ENCODE peak calls at places on chromosomes 2 and 18, in four cellular contexts. One of them, this sample, is unnamed.

GRCh38 chr2:148989882-148990493 is 48.5 kb upstream of the LYPD6B start:
- DNase-seq in neural progenitor cell: peak; percentile 80
- DNase-seq in cardiac fibroblast: peak; percentile 91
- DNase-seq in activated CD4-positive, alpha-beta T cell treated with anti-CD3 and anti-CD28 coated beads for 48 hours: peak; percentile 60
- DNase-seq in this sample: peak; percentile 96

GRCh38 chr2:205885492-205886099 is 200.4 kb downstream of the INO80D start:
- DNase-seq in neural progenitor cell: peak; percentile 92
- DNase-seq in cardiac fibroblast: peak; percentile 80
- DNase-seq in activated CD4-positive, alpha-beta T cell treated with anti-CD3 and anti-CD28 coated beads for 48 hours: peak; percentile 83
- DNase-seq in this sample: peak; percentile 64

GRCh38 chr2:11533278-11534077 is at the start of gene GREB1:
- DNase-seq in neural progenitor cell: no peak
- DNase-seq in cardiac fibroblast: peak; percentile 9
- DNase-seq in activated CD4-positive, alpha-beta T cell treated with anti-CD3 and anti-CD28 coated beads for 48 hours: no peak
- DNase-seq in this sample: no peak

GRCh38 chr18:42929857-42930256 is 185.6 kb downstream of the RIT2 start:
- DNase-seq in neural progenitor cell: no peak
- DNase-seq in cardiac fibroblast: peak; percentile 76
- DNase-seq in activated CD4-positive, alpha-beta T cell treated with anti-CD3 and anti-CD28 coated beads for 48 hours: no peak
- DNase-seq in this sample: no peak

GRCh38 chr2:96359310-96359709 is 23.7 kb downstream of the NCAPH start:
- DNase-seq in neural progenitor cell: no peak
- DNase-seq in cardiac fibroblast: no peak
- DNase-seq in activated CD4-positive, alpha-beta T cell treated with anti-CD3 and anti-CD28 coated beads for 48 hours: peak; percentile 21
- DNase-seq in this sample: no peak

GRCh38 chr2:98419977-98420725 is 24.5 kb upstream of the INPP4A start:
- DNase-seq in neural progenitor cell: no peak
- DNase-seq in cardiac fibroblast: peak; percentile 10
- DNase-seq in activated CD4-positive, alpha-beta T cell treated with anti-CD3 and anti-CD28 coated beads for 48 hours: no peak
- DNase-seq in this sample: no peak

GRCh38 chr2:11938196-11938595 is 191.8 kb downstream of the LPIN1 start:
- DNase-seq in neural progenitor cell: peak; percentile 10
- DNase-seq in cardiac fibroblast: peak; percentile 95
- DNase-seq in activated CD4-positive, alpha-beta T cell treated with anti-CD3 and anti-CD28 coated beads for 48 hours: no peak
- DNase-seq in this sample: no peak

GRCh38 chr2:167626301-167626700 is 621.1 kb downstream of the STK39 start:
- DNase-seq in neural progenitor cell: no peak
- DNase-seq in cardiac fibroblast: no peak
- DNase-seq in activated CD4-positive, alpha-beta T cell treated with anti-CD3 and anti-CD28 coated beads for 48 hours: no peak
- DNase-seq in this sample: peak; percentile 8

GRCh38 chr2:64114063-64114911 is 29.9 kb downstream of the PELI1 start:
- DNase-seq in neural progenitor cell: no peak
- DNase-seq in cardiac fibroblast: peak; percentile 59
- DNase-seq in activated CD4-positive, alpha-beta T cell treated with anti-CD3 and anti-CD28 coated beads for 48 hours: no peak
- DNase-seq in this sample: no peak

GRCh38 chr2:38836801-38837200 is 38.9 kb downstream of the DHX57 start:
- DNase-seq in neural progenitor cell: no peak
- DNase-seq in cardiac fibroblast: no peak
- DNase-seq in activated CD4-positive, alpha-beta T cell treated with anti-CD3 and anti-CD28 coated beads for 48 hours: peak; percentile 8
- DNase-seq in this sample: no peak

GRCh38 chr2:119809329-119810038 is 49.8 kb downstream of the PTPN4 start:
- DNase-seq in neural progenitor cell: no peak
- DNase-seq in cardiac fibroblast: peak; percentile 89
- DNase-seq in activated CD4-positive, alpha-beta T cell treated with anti-CD3 and anti-CD28 coated beads for 48 hours: no peak
- DNase-seq in this sample: no peak

GRCh38 chr18:54983041-54983686 is 23.9 kb upstream of the CCDC68 start:
- DNase-seq in neural progenitor cell: peak; percentile 68
- DNase-seq in cardiac fibroblast: peak; percentile 80
- DNase-seq in activated CD4-positive, alpha-beta T cell treated with anti-CD3 and anti-CD28 coated beads for 48 hours: no peak
- DNase-seq in this sample: peak; percentile 53

GRCh38 chr2:85905187-85905666 is 16.4 kb upstream of the ST3GAL5 start:
- DNase-seq in neural progenitor cell: peak; percentile 40
- DNase-seq in cardiac fibroblast: peak; percentile 92
- DNase-seq in activated CD4-positive, alpha-beta T cell treated with anti-CD3 and anti-CD28 coated beads for 48 hours: no peak
- DNase-seq in this sample: no peak

GRCh38 chr2:147623328-147623727 is 221.5 kb upstream of the ACVR2A start:
- DNase-seq in neural progenitor cell: no peak
- DNase-seq in cardiac fibroblast: no peak
- DNase-seq in activated CD4-positive, alpha-beta T cell treated with anti-CD3 and anti-CD28 coated beads for 48 hours: peak; percentile 20
- DNase-seq in this sample: no peak

GRCh38 chr2:164735309-164735919 is 106.2 kb downstream of the COBLL1 start:
- DNase-seq in neural progenitor cell: no peak
- DNase-seq in cardiac fibroblast: no peak
- DNase-seq in activated CD4-positive, alpha-beta T cell treated with anti-CD3 and anti-CD28 coated beads for 48 hours: no peak
- DNase-seq in this sample: no peak

GRCh38 chr2:39545957-39546356 is 108.9 kb upstream of the MAP4K3 start:
- DNase-seq in neural progenitor cell: no peak
- DNase-seq in cardiac fibroblast: no peak
- DNase-seq in activated CD4-positive, alpha-beta T cell treated with anti-CD3 and anti-CD28 coated beads for 48 hours: no peak
- DNase-seq in this sample: no peak

GRCh38 chr2:27263287-27264252 is 723 bp upstream of the SLC30A3 start:
- DNase-seq in neural progenitor cell: peak; percentile 42
- DNase-seq in cardiac fibroblast: no peak
- DNase-seq in activated CD4-positive, alpha-beta T cell treated with anti-CD3 and anti-CD28 coated beads for 48 hours: no peak
- DNase-seq in this sample: no peak

GRCh38 chr2:161625996-161626395 is 1.8 kb downstream of the SLC4A10 start:
- DNase-seq in neural progenitor cell: peak; percentile 67
- DNase-seq in cardiac fibroblast: no peak
- DNase-seq in activated CD4-positive, alpha-beta T cell treated with anti-CD3 and anti-CD28 coated beads for 48 hours: no peak
- DNase-seq in this sample: peak; percentile 7

GRCh38 chr18:13450289-13451207 is 232.0 kb downstream of the LDLRAD4 start:
- DNase-seq in neural progenitor cell: no peak
- DNase-seq in cardiac fibroblast: no peak
- DNase-seq in activated CD4-positive, alpha-beta T cell treated with anti-CD3 and anti-CD28 coated beads for 48 hours: no peak
- DNase-seq in this sample: no peak

GRCh38 chr2:228875152-228875875 is 395.8 kb downstream of the PID1 start:
- DNase-seq in neural progenitor cell: no peak
- DNase-seq in cardiac fibroblast: peak; percentile 18
- DNase-seq in activated CD4-positive, alpha-beta T cell treated with anti-CD3 and anti-CD28 coated beads for 48 hours: no peak
- DNase-seq in this sample: no peak

GRCh38 chr18:7847988-7848387 is 280.9 kb downstream of the PTPRM start:
- DNase-seq in neural progenitor cell: no peak
- DNase-seq in cardiac fibroblast: peak; percentile 9
- DNase-seq in activated CD4-positive, alpha-beta T cell treated with anti-CD3 and anti-CD28 coated beads for 48 hours: no peak
- DNase-seq in this sample: no peak

GRCh38 chr2:128408349-128409305 is 90.0 kb upstream of the HS6ST1 start:
- DNase-seq in neural progenitor cell: no peak
- DNase-seq in cardiac fibroblast: peak; percentile 84
- DNase-seq in activated CD4-positive, alpha-beta T cell treated with anti-CD3 and anti-CD28 coated beads for 48 hours: no peak
- DNase-seq in this sample: no peak

GRCh38 chr2:234098675-234099195 is 48.2 kb downstream of the SPP2 start:
- DNase-seq in neural progenitor cell: no peak
- DNase-seq in cardiac fibroblast: no peak
- DNase-seq in activated CD4-positive, alpha-beta T cell treated with anti-CD3 and anti-CD28 coated beads for 48 hours: no peak
- DNase-seq in this sample: no peak

GRCh38 chr2:172169611-172170010 is 66.9 kb upstream of the DLX2 start:
- DNase-seq in neural progenitor cell: no peak
- DNase-seq in cardiac fibroblast: no peak
- DNase-seq in activated CD4-positive, alpha-beta T cell treated with anti-CD3 and anti-CD28 coated beads for 48 hours: no peak
- DNase-seq in this sample: no peak

This sample was measured in cerebellar cortex.